ENCODE peak calls at places on chromosomes 2 and 18, in five cellular contexts. P, R, I, Y and A are unnamed samples.

GRCh38 chr2:29295843-29296242 is 180.6 kb downstream of the CLIP4 start:
- DNase-seq in P (no peak), R (peak), I (no peak), Y (peak), A (peak)

GRCh38 chr2:134181219-134181618 is 72.7 kb upstream of the MGAT5 start:
- DNase-seq in P (no peak), R (no peak), I (no peak), Y (peak), A (no peak)

GRCh38 chr2:3429068-3429610 is 49.6 kb downstream of the TRAPPC12 start:
- DNase-seq in P (no peak), R (no peak), I (no peak), Y (no peak), A (peak)

GRCh38 chr2:191173206-191173605 is 22.4 kb upstream of the STAT4 start:
- DNase-seq in P (no peak), R (no peak), I (no peak), Y (peak), A (no peak)

GRCh38 chr2:74223941-74224770 is 25.7 kb downstream of the MTHFD2 start:
- DNase-seq in P (no peak), R (peak), I (no peak), Y (no peak), A (peak)

GRCh38 chr18:68983126-68983525 is 185.2 kb downstream of the CCDC102B start:
- DNase-seq in P (no peak), R (no peak), I (no peak), Y (no peak), A (no peak)

GRCh38 chr2:170968205-170969003 is 39.4 kb downstream of the GORASP2 start:
- DNase-seq in P (no peak), R (no peak), I (no peak), Y (no peak), A (no peak)

GRCh38 chr2:8774371-8774770 is 63.0 kb downstream of the KIDINS220 start:
- DNase-seq in P (no peak), R (no peak), I (no peak), Y (no peak), A (no peak)

GRCh38 chr2:173064231-173064805 is 11.3 kb upstream of the MAP3K20 start:
- DNase-seq in P (no peak), R (peak), I (peak), Y (no peak), A (peak)

GRCh38 chr2:237920673-237921072 is 46.1 kb upstream of the UBE2F start:
- DNase-seq in P (no peak), R (peak), I (no peak), Y (no peak), A (no peak)

GRCh38 chr2:31246184-31246852 is 12.4 kb downstream of the EHD3 start:
- DNase-seq in P (no peak), R (peak), I (no peak), Y (no peak), A (no peak)

GRCh38 chr18:46294325-46294724 is 190.1 kb downstream of the HAUS1 start:
- DNase-seq in P (no peak), R (no peak), I (no peak), Y (no peak), A (no peak)

GRCh38 chr2:56248965-56249742 is 65.4 kb downstream of the CCDC85A start:
- DNase-seq in P (no peak), R (no peak), I (no peak), Y (no peak), A (peak)

GRCh38 chr2:71595549-71595948 is 142.2 kb downstream of the DYSF start:
- DNase-seq in P (no peak), R (no peak), I (no peak), Y (no peak), A (no peak)

GRCh38 chr2:55425449-55425848 is 5.8 kb upstream of the CCDC88A start:
- DNase-seq in P (no peak), R (peak), I (peak), Y (no peak), A (peak)

GRCh38 chr2:96907405-96908041 is 37.6 kb upstream of the SEMA4C start:
- DNase-seq in P (no peak), R (peak), I (no peak), Y (no peak), A (peak)

GRCh38 chr2:120599064-120599463 is 136.6 kb upstream of the GLI2 start:
- DNase-seq in P (no peak), R (no peak), I (no peak), Y (no peak), A (no peak)

GRCh38 chr2:43519711-43520221 is 76.1 kb downstream of the THADA start:
- DNase-seq in P (no peak), R (peak), I (peak), Y (no peak), A (peak)

GRCh38 chr2:221554769-221555510 is 17.2 kb downstream of the EPHA4 start:
- DNase-seq in P (no peak), R (peak), I (no peak), Y (no peak), A (no peak)

GRCh38 chr2:1811258-1811970 is 67.1 kb upstream of the PXDN start:
- DNase-seq in P (no peak), R (peak), I (no peak), Y (no peak), A (no peak)

GRCh38 chr2:11743846-11744553 is 2.4 kb upstream of the LPIN1 start:
- DNase-seq in P (peak), R (peak), I (peak), Y (peak), A (peak)

GRCh38 chr2:204541637-204542036 is 3.6 kb upstream of the PARD3B start:
- DNase-seq in P (no peak), R (no peak), I (no peak), Y (no peak), A (no peak)

GRCh38 chr2:173354601-173355131 is at the start of gene CDCA7:
- DNase-seq in P (no peak), R (peak), I (no peak), Y (peak), A (peak)

GRCh38 chr2:111617299-111617803 is 266.6 kb downstream of the ANAPC1 start:
- DNase-seq in P (no peak), R (peak), I (no peak), Y (no peak), A (peak)

GRCh38 chr18:59910967-59911366 is 11.2 kb downstream of the PMAIP1 start:
- DNase-seq in P (no peak), R (peak), I (no peak), Y (no peak), A (peak)

GRCh38 chr2:47784349-47784851 is 1.5 kb downstream of the MSH6 start:
- DNase-seq in P (no peak), R (peak), I (no peak), Y (no peak), A (peak)

GRCh38 chr2:232632904-232633412 is 446 bp upstream of the EFHD1 start:
- DNase-seq in P (no peak), R (no peak), I (no peak), Y (no peak), A (peak)

GRCh38 chr18:57621252-57621607 is 406 bp downstream of the NARS1 start:
- DNase-seq in P (no peak), R (no peak), I (no peak), Y (peak), A (peak)

GRCh38 chr2:46001741-46002506 is 295.3 kb upstream of the EPAS1 start:
- DNase-seq in P (no peak), R (peak), I (no peak), Y (no peak), A (no peak)

GRCh38 chr2:46002507-46002883 is 294.7 kb upstream of the EPAS1 start:
- DNase-seq in P (no peak), R (peak), I (no peak), Y (no peak), A (peak)

GRCh38 chr2:46001290-46001689 is 295.9 kb upstream of the EPAS1 start:
- DNase-seq in P (no peak), R (no peak), I (no peak), Y (no peak), A (no peak)

GRCh38 chr2:46003912-46004473 is 293.2 kb upstream of the EPAS1 start:
- DNase-seq in P (no peak), R (peak), I (no peak), Y (no peak), A (no peak)

GRCh38 chr2:46002947-46003346 is 294.3 kb upstream of the EPAS1 start:
- DNase-seq in P (no peak), R (no peak), I (no peak), Y (no peak), A (no peak)
- H3K4me3 ChIP-seq in P (no peak), R (no peak), I (no peak), Y (no peak), A (no peak)

GRCh38 chr2:49465157-49465831 is 311.0 kb upstream of the FSHR start:
- DNase-seq in P (no peak), R (no peak), I (no peak), Y (no peak), A (no peak)

DNA sequence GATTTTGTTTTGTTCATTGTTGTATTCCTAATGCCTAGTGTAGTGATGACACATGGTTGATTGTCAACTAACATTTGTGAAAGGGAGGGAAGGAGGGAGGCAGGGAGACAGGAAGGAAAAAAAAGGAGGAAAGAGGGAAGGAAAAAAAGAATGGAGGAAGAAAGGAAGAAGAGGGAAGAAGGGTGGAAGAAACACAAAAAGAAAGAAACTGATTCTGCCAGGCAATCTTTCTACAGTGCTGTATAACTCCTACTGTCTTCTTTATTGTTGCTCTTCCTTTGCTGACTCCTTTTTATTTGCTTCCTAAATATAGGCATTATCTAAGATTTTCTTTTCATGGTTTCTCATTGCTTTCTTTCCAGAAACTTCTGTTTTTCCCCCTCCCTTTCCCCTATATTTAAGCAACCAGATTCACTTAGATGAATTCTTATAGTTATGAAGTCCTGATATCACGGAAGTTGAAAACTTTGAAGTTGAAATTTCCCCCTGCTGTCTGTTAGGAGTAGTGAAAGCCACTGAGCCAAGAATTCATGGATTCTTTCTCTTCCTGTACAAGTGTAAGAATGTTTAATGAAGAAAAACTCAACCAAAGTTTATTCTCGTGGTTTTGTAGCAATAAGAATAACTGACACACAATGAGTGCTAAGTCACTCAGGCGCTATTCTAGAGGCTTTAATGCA is 305.1 kb upstream of the FSHR start:
- DNase-seq in P (no peak), R (no peak), I (no peak), Y (no peak), A (no peak)
- TF ChIP-seq CTCF in P (no peak), R (no peak), I (no peak), Y (no peak), A (peak)

GRCh38 chr18:51150430-51150746 is 47.1 kb downstream of the MEX3C start:
- DNase-seq in P (no peak), R (no peak), I (no peak), Y (no peak), A (no peak)

GRCh38 chr18:51151185-51151567 is 46.3 kb downstream of the MEX3C start:
- DNase-seq in P (no peak), R (no peak), I (no peak), Y (no peak), A (no peak)

GRCh38 chr18:51149605-51150429 is 47.7 kb downstream of the MEX3C start:
- DNase-seq in P (no peak), R (peak), I (peak), Y (no peak), A (peak)

GRCh38 chr18:51153659-51154371 is 43.7 kb downstream of the MEX3C start:
- DNase-seq in P (no peak), R (no peak), I (no peak), Y (peak), A (no peak)

DNA sequence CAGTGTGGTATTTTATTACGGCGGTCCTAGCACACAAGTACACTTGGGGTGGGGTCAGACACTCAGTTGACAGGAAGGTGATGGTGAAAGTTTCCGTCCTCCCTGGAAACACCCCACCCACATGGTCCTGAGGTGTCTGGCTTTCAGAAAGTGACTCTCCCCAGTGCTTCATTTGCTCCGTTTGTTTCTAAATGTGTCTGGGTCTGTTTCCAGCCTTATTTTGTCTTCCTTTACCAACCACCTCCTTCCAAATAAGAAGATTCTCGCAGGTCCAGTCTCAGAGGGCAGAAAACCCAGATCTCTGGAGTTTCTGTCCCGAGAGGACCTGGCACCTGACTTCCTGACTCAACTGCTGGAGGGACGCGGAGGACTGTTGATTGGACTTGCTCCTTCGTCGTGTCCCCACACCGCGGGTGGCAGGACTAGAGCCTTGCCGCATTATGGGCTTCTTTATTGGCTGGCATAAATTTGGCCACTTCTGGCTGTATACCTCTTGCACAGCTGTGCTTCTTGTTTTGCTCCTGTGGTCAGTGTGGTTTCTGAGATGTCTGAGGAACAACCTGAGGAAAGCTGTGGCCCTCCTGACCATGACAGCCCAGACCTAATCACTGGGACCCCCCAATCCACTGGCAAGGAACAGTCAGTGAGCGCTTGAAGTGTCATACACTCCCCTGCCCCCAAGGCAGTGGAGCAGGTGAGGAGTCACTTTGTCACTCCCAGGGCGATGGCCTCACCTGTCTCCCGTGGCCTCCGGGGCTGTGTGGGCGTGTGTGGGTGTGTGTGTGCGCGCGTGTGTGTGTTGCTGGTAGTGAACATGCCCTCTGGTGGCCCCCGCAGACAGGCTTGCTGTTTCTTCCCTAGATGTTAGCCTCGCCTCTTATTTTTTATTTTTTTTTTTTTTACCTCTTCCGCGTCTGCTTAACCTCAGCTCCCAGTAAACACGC is 45.6 kb downstream of the MEX3C start:
- DNase-seq in P (no peak), R (no peak), I (no peak), Y (no peak), A (no peak)
- H3K4me3 ChIP-seq in P (no peak), R (no peak), I (no peak), Y (no peak), A (no peak)

GRCh38 chr2:101905746-101906336 is 85.9 kb upstream of the IL1R2 start:
- DNase-seq in P (no peak), R (no peak), I (no peak), Y (no peak), A (no peak)

GRCh38 chr2:101912545-101912944 is 79.2 kb upstream of the IL1R2 start:
- DNase-seq in P (no peak), R (no peak), I (no peak), Y (no peak), A (no peak)

DNA sequence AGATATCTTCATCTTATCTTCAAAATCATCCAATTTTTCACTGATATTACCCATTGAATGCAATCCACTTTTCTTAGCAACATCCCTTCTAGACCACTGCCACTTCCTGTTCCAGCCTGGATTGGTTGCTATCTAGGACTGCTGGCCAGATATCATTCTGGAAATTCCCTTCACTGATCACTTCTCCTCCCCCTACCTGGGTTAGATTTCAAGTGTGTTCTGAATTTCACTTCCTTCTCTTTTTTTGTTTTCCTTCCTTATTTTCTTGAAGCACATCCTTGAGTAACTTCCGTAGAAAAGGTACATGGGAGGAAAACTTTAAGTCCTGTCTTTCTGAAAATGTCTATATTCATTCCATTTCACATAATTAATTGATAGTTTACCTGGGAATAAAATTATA is 82.0 kb upstream of the IL1R2 start:
- DNase-seq in P (no peak), R (no peak), I (no peak), Y (no peak), A (no peak)
- TF ChIP-seq CTCF in P (no peak), R (no peak), I (no peak), Y (no peak), A (no peak)

GRCh38 chr18:48541747-48542108 is 2.9 kb downstream of the CTIF start:
- DNase-seq in P (no peak), R (no peak), I (no peak), Y (no peak), A (no peak)

GRCh38 chr18:48539406-48540328 is 836 bp downstream of the CTIF start:
- DNase-seq in P (no peak), R (peak), I (no peak), Y (peak), A (peak)

GRCh38 chr18:48541026-48541746 is 2.4 kb downstream of the CTIF start:
- DNase-seq in P (no peak), R (peak), I (peak), Y (no peak), A (peak)

GRCh38 chr18:48538531-48539405 is at the start of gene CTIF:
- DNase-seq in P (peak), R (peak), I (peak), Y (peak), A (peak)

DNA sequence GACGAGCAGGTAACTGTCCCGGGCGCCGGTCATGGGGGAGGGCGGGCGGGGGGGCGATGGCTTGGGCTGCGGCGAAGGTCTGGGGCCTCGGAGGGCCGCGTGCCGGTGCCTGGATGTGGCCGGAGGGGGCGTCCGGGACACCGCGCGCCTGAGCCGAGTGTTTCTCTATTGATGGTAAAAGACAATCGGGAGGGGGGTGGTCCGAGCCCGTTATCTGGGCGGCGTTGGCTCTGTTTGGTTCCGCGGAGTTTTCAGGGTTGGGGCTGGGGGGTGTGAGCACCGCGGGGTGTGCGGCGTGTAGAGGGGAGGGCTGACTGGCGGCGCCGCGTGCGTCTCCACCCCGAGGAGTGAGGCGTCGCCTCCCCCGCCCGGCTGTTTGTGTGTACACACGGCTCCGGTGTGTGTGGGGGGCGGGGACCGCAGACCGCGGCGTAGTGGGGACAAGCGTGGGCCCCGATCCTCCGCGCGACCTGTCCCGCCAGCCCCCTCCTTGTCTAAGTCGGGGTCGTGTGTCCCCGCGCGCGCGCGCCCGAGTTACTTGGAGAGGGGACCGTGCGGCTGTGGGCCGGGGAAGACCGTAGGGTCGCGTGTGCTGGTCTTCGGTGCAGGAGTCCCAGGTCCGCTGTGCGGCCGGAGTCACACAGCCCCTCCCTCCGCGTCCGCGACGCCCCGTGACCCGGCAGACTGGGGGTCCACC is 1.6 kb downstream of the CTIF start:
- DNase-seq in P (peak), R (peak), I (no peak), Y (no peak), A (peak)
- H3K4me3 ChIP-seq in P (peak), R (peak), I (peak), Y (no peak), A (peak)